ENCODE peak calls at places on chromosomes 4 and X, in five cellular contexts. V is AG04450, S is OCI-LY7, C is Calu3, Q is fibroblast of the aortic adventitia. F is an unnamed sample.

GRCh38 chr4:73988096-73988495 is at the start of gene PPBP:
- DNase-seq in V (no peak), S (no peak), C (no peak), Q (no peak), F (no peak)

GRCh38 chr4:148441624-148441985 is 609 bp downstream of the NR3C2 start:
- DNase-seq in V (no peak), S (no peak), C (no peak), Q (no peak), F (no peak)

GRCh38 chr4:184330008-184330400 is 112.3 kb upstream of the ENPP6 start:
- DNase-seq in V (no peak), S (no peak), C (no peak), Q (no peak), F (no peak)

GRCh38 chr4:80446664-80447063 is 111.1 kb downstream of the CFAP299 start:
- DNase-seq in V (no peak), S (no peak), C (no peak), Q (peak), F (peak)

GRCh38 chrX:11525685-11526084 is 140.0 kb downstream of the ARHGAP6 start:
- DNase-seq in V (no peak), S (no peak), C (no peak), Q (no peak), F (no peak)

GRCh38 chrX:1167466-1167865 is 45.0 kb downstream of the CRLF2 start:
- DNase-seq in V (no peak), S (no peak), C (no peak), Q (no peak), F (no peak)

GRCh38 chrX:19350831-19351447 is 7.2 kb downstream of the PDHA1 start:
- DNase-seq in V (no peak), S (no peak), C (no peak), Q (no peak), F (no peak)

GRCh38 chr4:112648263-112649054 is 11.5 kb downstream of the LARP7 start:
- DNase-seq in V (no peak), S (no peak), C (no peak), Q (peak), F (no peak)

GRCh38 chrX:76064825-76065224 is 108.0 kb upstream of the PBDC1 start:
- DNase-seq in V (no peak), S (no peak), C (no peak), Q (no peak), F (no peak)

GRCh38 chr4:174613979-174614378 is 91.7 kb upstream of the HPGD start:
- DNase-seq in V (no peak), S (no peak), C (no peak), Q (no peak), F (no peak)

GRCh38 chr4:65023877-65024670 is 614.8 kb upstream of the TECRL start:
- DNase-seq in V (no peak), S (no peak), C (no peak), Q (no peak), F (no peak)

GRCh38 chr4:25694466-25694865 is 38.8 kb downstream of the SLC34A2 start:
- DNase-seq in V (no peak), S (no peak), C (no peak), Q (peak), F (no peak)

GRCh38 chrX:25158635-25159034 is 142.9 kb upstream of the ARX start:
- DNase-seq in V (no peak), S (no peak), C (no peak), Q (peak), F (no peak)

GRCh38 chrX:10130354-10130753 is 26.4 kb upstream of the CLCN4 start:
- DNase-seq in V (no peak), S (no peak), C (no peak), Q (no peak), F (no peak)

GRCh38 chrX:13092455-13092941 is 48.1 kb upstream of the FAM9C start:
- DNase-seq in V (no peak), S (no peak), C (peak), Q (no peak), F (no peak)

GRCh38 chr4:123589361-123589760 is 192.8 kb downstream of the SPRY1 start:
- DNase-seq in V (no peak), S (no peak), C (no peak), Q (no peak), F (no peak)

GRCh38 chr4:183326853-183327252 is 4.6 kb upstream of the CLDN24 start:
- DNase-seq in V (no peak), S (no peak), C (no peak), Q (no peak), F (peak)

GRCh38 chr4:28686618-28687017 is 1826.0 kb downstream of the STIM2 start:
- DNase-seq in V (no peak), S (peak), C (no peak), Q (peak), F (peak)

GRCh38 chr4:73867783-73868182 is 1.4 kb upstream of the CXCL1 start:
- DNase-seq in V (no peak), S (no peak), C (peak), Q (no peak), F (no peak)

GRCh38 chr4:84482564-84483563 is 16.2 kb downstream of the NKX6-1 start:
- DNase-seq in V (no peak), S (no peak), C (no peak), Q (no peak), F (no peak)

GRCh38 chr4:91961504-91961903 is 342.3 kb upstream of the GRID2 start:
- DNase-seq in V (no peak), S (no peak), C (no peak), Q (peak), F (no peak)

GRCh38 chr4:131609039-131609438 is 1540.1 kb upstream of the PCDH10 start:
- DNase-seq in V (no peak), S (no peak), C (no peak), Q (peak), F (no peak)

GRCh38 chr4:179285696-179286095 is 1843.5 kb upstream of the AGA start:
- DNase-seq in V (no peak), S (no peak), C (no peak), Q (no peak), F (no peak)

GRCh38 chrX:107678957-107679740 is 50.8 kb downstream of the PRPS1 start:
- DNase-seq in V (no peak), S (peak), C (no peak), Q (peak), F (peak)

GRCh38 chr4:151930372-151930771 is 169.6 kb upstream of the GATB start:
- DNase-seq in V (no peak), S (no peak), C (no peak), Q (no peak), F (no peak)

GRCh38 chr4:41141910-41142309 is 72.4 kb downstream of the APBB2 start:
- DNase-seq in V (no peak), S (no peak), C (no peak), Q (peak), F (peak)

GRCh38 chrX:83771664-83772063 is 89.3 kb upstream of the CYLC1 start:
- DNase-seq in V (no peak), S (no peak), C (no peak), Q (no peak), F (no peak)
- TF ChIP-seq CTCF in V (no peak), S (no peak), C (no peak), Q (no peak), F (no peak)

GRCh38 chr4:78938868-78939666 is at the start of gene PAQR3:
- DNase-seq in V (peak), S (peak), C (peak), Q (peak), F (peak)
- TF ChIP-seq CTCF in V (no peak), S (peak), C (no peak), Q (no peak), F (no peak)

DNA sequence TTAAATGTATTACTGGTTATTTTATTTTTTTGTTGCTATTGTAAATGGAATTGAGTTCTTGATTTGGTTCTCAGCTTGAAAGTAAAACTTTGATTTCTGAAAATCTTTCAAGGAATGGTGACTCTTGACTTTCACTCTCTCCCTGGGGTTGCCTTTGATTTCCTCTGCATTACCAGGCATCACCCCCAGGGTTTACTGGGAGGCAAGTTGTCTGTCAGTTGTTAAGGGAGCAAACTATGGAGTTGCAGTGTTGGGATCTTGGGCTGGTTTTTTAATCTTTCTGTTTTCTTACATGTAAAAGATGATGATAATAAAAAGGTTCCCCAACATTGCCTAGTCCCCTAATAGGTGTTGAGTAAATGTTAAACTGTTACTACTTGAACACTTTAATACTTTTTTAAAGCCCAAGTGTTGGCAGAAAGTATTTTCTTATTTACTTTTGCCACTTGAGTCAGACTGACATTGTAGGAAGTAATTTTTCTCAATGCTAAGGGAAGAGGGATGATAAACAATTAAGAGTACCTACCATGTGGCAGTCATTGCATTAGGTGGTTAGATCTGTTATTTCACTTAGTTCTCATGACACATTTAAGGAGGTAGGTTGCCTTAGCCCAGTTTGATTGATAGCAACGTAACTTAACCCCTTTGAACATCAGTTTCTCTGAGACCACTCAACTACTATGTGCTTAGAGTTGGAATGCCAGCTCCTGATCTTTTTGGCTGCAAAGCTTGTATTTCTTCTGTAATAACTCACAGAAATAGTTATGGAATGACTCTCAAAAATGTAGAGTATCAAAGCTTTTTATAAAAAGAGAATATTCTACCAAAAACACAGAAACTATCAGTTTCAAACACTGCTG is 67.1 kb downstream of the DCLK2 start:
- DNase-seq in V (no peak), S (no peak), C (no peak), Q (peak), F (no peak)
- TF ChIP-seq CTCF in V (peak), S (no peak), C (no peak), Q (peak), F (peak)

DNA sequence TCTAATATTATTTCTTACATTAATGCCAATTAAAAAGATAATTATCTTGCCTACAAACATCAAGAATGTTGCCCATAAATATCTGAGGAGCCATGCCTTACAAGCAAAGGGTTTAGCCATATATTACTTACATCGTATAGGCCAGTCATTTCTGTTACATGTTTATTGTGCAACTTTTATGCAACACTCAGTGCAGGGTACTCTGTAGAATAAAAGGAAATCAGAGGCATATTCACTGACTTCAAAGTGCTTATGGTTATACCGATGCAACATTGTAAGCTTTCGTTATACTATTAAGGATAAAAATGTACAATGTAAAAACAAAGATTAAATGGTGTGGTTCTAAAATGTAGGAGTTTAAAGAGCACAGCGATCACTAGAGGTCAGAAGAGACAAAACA is 315.9 kb downstream of the PCDH10 start:
- DNase-seq in V (no peak), S (no peak), C (no peak), Q (no peak), F (no peak)
- TF ChIP-seq CTCF in V (no peak), S (no peak), C (no peak), Q (no peak), F (no peak)

GRCh38 chrX:16212436-16212835 is 45.2 kb downstream of the MAGEB17 start:
- DNase-seq in V (no peak), S (peak), C (peak), Q (peak), F (peak)
- TF ChIP-seq CTCF in V (peak), S (peak), C (no peak), Q (peak), F (peak)

GRCh38 chr4:159175165-159175988 is 72.5 kb downstream of the RAPGEF2 start:
- DNase-seq in V (peak), S (peak), C (peak), Q (peak), F (peak)
- TF ChIP-seq CTCF in V (peak), S (peak), C (peak), Q (peak), F (peak)

F was measured in HFFc6.